ENCODE peak calls at places on chromosomes 16 and 17, in six cellular contexts. One of them, this sample, is unnamed. For H3K36me3 and H3K4me1, the result is how much of the 10 kb centered on the place peaks cover.

GRCh38 chr17:78651551-78651950 is 74.4 kb upstream of the DNAH17 start:
- DNase-seq in DND-41: no peak
- DNase-seq in thoracic aorta: no peak
- DNase-seq in heart right ventricle: no peak
- DNase-seq in heart left ventricle: no peak
- DNase-seq in tibial artery: no peak
- DNase-seq in this sample: no peak

GRCh38 chr17:83193336-83194188 is 114.2 kb downstream of the METRNL start:
- DNase-seq in DND-41: peak
- DNase-seq in thoracic aorta: no peak
- DNase-seq in heart right ventricle: peak
- DNase-seq in heart left ventricle: peak
- DNase-seq in tibial artery: peak
- DNase-seq in this sample: no peak

GRCh38 chr16:22386976-22387375 is 12.6 kb upstream of the CDR2 start:
- DNase-seq in DND-41: no peak
- DNase-seq in thoracic aorta: no peak
- DNase-seq in heart right ventricle: no peak
- DNase-seq in heart left ventricle: no peak
- DNase-seq in tibial artery: no peak
- DNase-seq in this sample: no peak

GRCh38 chr16:847681-848445 is 47.3 kb upstream of the GNG13 start:
- DNase-seq in DND-41: no peak
- DNase-seq in thoracic aorta: no peak
- DNase-seq in heart right ventricle: no peak
- DNase-seq in heart left ventricle: peak
- DNase-seq in tibial artery: no peak
- DNase-seq in this sample: no peak

GRCh38 chr16:75078886-75079285 is 37.7 kb downstream of the LDHD start:
- DNase-seq in DND-41: no peak
- DNase-seq in thoracic aorta: no peak
- DNase-seq in heart right ventricle: no peak
- DNase-seq in heart left ventricle: no peak
- DNase-seq in tibial artery: no peak
- DNase-seq in this sample: no peak

GRCh38 chr16:55142405-55142804 is 181.6 kb upstream of the IRX6 start:
- DNase-seq in DND-41: no peak
- DNase-seq in thoracic aorta: no peak
- DNase-seq in heart right ventricle: no peak
- DNase-seq in heart left ventricle: no peak
- DNase-seq in tibial artery: no peak
- DNase-seq in this sample: no peak

GRCh38 chr16:50610331-50611262 is 62.4 kb downstream of the NKD1 start:
- DNase-seq in DND-41: no peak
- DNase-seq in thoracic aorta: no peak
- DNase-seq in heart right ventricle: no peak
- DNase-seq in heart left ventricle: no peak
- DNase-seq in tibial artery: no peak
- DNase-seq in this sample: no peak

GRCh38 chr16:81905277-81905676 is 106.0 kb downstream of the SDR42E1 start:
- DNase-seq in DND-41: no peak
- DNase-seq in thoracic aorta: no peak
- DNase-seq in heart right ventricle: no peak
- DNase-seq in heart left ventricle: no peak
- DNase-seq in tibial artery: no peak
- DNase-seq in this sample: no peak

GRCh38 chr16:85888405-85889331 is 10.3 kb upstream of the IRF8 start:
- DNase-seq in DND-41: no peak
- DNase-seq in thoracic aorta: no peak
- DNase-seq in heart right ventricle: no peak
- DNase-seq in heart left ventricle: no peak
- DNase-seq in tibial artery: no peak
- DNase-seq in this sample: no peak

GRCh38 chr16:23223368-23223767 is 40.8 kb downstream of the SCNN1G start:
- DNase-seq in DND-41: no peak
- DNase-seq in thoracic aorta: no peak
- DNase-seq in heart right ventricle: no peak
- DNase-seq in heart left ventricle: no peak
- DNase-seq in tibial artery: no peak
- DNase-seq in this sample: no peak

GRCh38 chr16:29760567-29761279 is 14.9 kb upstream of the C16orf54 start:
- DNase-seq in DND-41: no peak
- DNase-seq in thoracic aorta: no peak
- DNase-seq in heart right ventricle: no peak
- DNase-seq in heart left ventricle: no peak
- DNase-seq in tibial artery: no peak
- DNase-seq in this sample: no peak

GRCh38 chr17:2253768-2254406 is 49.7 kb downstream of the SMG6 start:
- DNase-seq in DND-41: no peak
- DNase-seq in thoracic aorta: no peak
- DNase-seq in heart right ventricle: no peak
- DNase-seq in heart left ventricle: no peak
- DNase-seq in tibial artery: no peak
- DNase-seq in this sample: no peak

GRCh38 chr16:72372082-72372615 is 200.2 kb upstream of the PMFBP1 start:
- DNase-seq in DND-41: no peak
- DNase-seq in thoracic aorta: no peak
- DNase-seq in heart right ventricle: no peak
- DNase-seq in heart left ventricle: no peak
- DNase-seq in tibial artery: no peak
- DNase-seq in this sample: no peak

GRCh38 chr16:66512589-66513404 is 37.1 kb downstream of the TK2 start:
- DNase-seq in DND-41: no peak
- DNase-seq in thoracic aorta: no peak
- DNase-seq in heart right ventricle: no peak
- DNase-seq in heart left ventricle: no peak
- DNase-seq in tibial artery: peak
- DNase-seq in this sample: no peak

GRCh38 chr17:3029213-3029913 is 34.0 kb downstream of the OR1D5 start:
- DNase-seq in DND-41: no peak
- DNase-seq in thoracic aorta: no peak
- DNase-seq in heart right ventricle: peak
- DNase-seq in heart left ventricle: peak
- DNase-seq in tibial artery: peak
- DNase-seq in this sample: no peak

GRCh38 chr16:11799509-11800384 is 2.7 kb upstream of the ZC3H7A start:
- DNase-seq in DND-41: peak
- DNase-seq in thoracic aorta: no peak
- DNase-seq in heart right ventricle: no peak
- DNase-seq in heart left ventricle: no peak
- DNase-seq in tibial artery: peak
- DNase-seq in this sample: no peak

GRCh38 chr16:47780213-47780612 is 319.1 kb downstream of the PHKB start:
- DNase-seq in DND-41: no peak
- DNase-seq in thoracic aorta: no peak
- DNase-seq in heart right ventricle: no peak
- DNase-seq in heart left ventricle: no peak
- DNase-seq in tibial artery: no peak
- DNase-seq in this sample: no peak

GRCh38 chr17:56752263-56752662 is 81.5 kb downstream of the C17orf67 start:
- DNase-seq in DND-41: no peak
- DNase-seq in thoracic aorta: no peak
- DNase-seq in heart right ventricle: no peak
- DNase-seq in heart left ventricle: no peak
- DNase-seq in tibial artery: no peak
- DNase-seq in this sample: no peak

GRCh38 chr17:29007456-29008455 is 1.9 kb upstream of the SEZ6 start:
- DNase-seq in DND-41: no peak
- DNase-seq in thoracic aorta: no peak
- DNase-seq in heart right ventricle: no peak
- DNase-seq in heart left ventricle: no peak
- DNase-seq in tibial artery: no peak
- DNase-seq in this sample: no peak

GRCh38 chr17:81049372-81049911 is 14.5 kb downstream of the BAIAP2 start:
- DNase-seq in DND-41: no peak
- DNase-seq in thoracic aorta: no peak
- DNase-seq in heart right ventricle: no peak
- DNase-seq in heart left ventricle: no peak
- DNase-seq in tibial artery: no peak
- DNase-seq in this sample: no peak

GRCh38 chr17:37836593-37836992 is 87.6 kb upstream of the TBC1D3K start:
- DNase-seq in DND-41: no peak
- DNase-seq in thoracic aorta: no peak
- DNase-seq in heart right ventricle: no peak
- DNase-seq in heart left ventricle: no peak
- DNase-seq in tibial artery: no peak
- DNase-seq in this sample: no peak

GRCh38 chr17:63445571-63446217 is 412 bp downstream of the CYB561 start:
- DNase-seq in DND-41: no peak
- DNase-seq in thoracic aorta: no peak
- DNase-seq in heart right ventricle: no peak
- DNase-seq in heart left ventricle: no peak
- DNase-seq in tibial artery: no peak
- DNase-seq in this sample: peak

GRCh38 chr16:57260294-57260929 is 15.4 kb downstream of the ARL2BP start:
- DNase-seq in DND-41: peak
- DNase-seq in thoracic aorta: no peak
- DNase-seq in heart right ventricle: no peak
- DNase-seq in heart left ventricle: peak
- DNase-seq in tibial artery: peak
- DNase-seq in this sample: no peak

GRCh38 chr16:57256601-57257395 is 11.7 kb downstream of the ARL2BP start:
- DNase-seq in DND-41: no peak
- DNase-seq in thoracic aorta: no peak
- DNase-seq in heart right ventricle: no peak
- DNase-seq in heart left ventricle: peak
- DNase-seq in tibial artery: peak
- DNase-seq in this sample: no peak

GRCh38 chr16:57258226-57258909 is 13.3 kb downstream of the ARL2BP start:
- DNase-seq in DND-41: no peak
- DNase-seq in thoracic aorta: no peak
- DNase-seq in heart right ventricle: no peak
- DNase-seq in heart left ventricle: peak
- DNase-seq in tibial artery: peak
- DNase-seq in this sample: no peak

GRCh38 chr16:57257455-57258070 is 12.5 kb downstream of the ARL2BP start:
- DNase-seq in DND-41: no peak
- DNase-seq in thoracic aorta: no peak
- DNase-seq in heart right ventricle: no peak
- DNase-seq in heart left ventricle: peak
- DNase-seq in tibial artery: peak
- DNase-seq in this sample: no peak

GRCh38 chr16:57258910-57259475 is 13.9 kb downstream of the ARL2BP start:
- DNase-seq in DND-41: no peak
- DNase-seq in thoracic aorta: no peak
- DNase-seq in heart right ventricle: no peak
- DNase-seq in heart left ventricle: peak
- DNase-seq in tibial artery: peak
- DNase-seq in this sample: no peak
- H3K36me3 ChIP-seq in DND-41: under half
- H3K36me3 ChIP-seq in thoracic aorta: under half
- H3K36me3 ChIP-seq in heart right ventricle: under half
- H3K36me3 ChIP-seq in heart left ventricle: under half
- H3K36me3 ChIP-seq in tibial artery: under half
- H3K36me3 ChIP-seq in this sample: under half

GRCh38 chr16:27383511-27384243 is 18.3 kb upstream of the IL21R start:
- DNase-seq in DND-41: no peak
- DNase-seq in thoracic aorta: no peak
- DNase-seq in heart right ventricle: peak
- DNase-seq in heart left ventricle: peak
- DNase-seq in tibial artery: peak
- DNase-seq in this sample: no peak
- H3K27ac ChIP-seq in DND-41: no peak
- H3K27ac ChIP-seq in thoracic aorta: no peak
- H3K27ac ChIP-seq in heart right ventricle: no peak
- H3K27ac ChIP-seq in heart left ventricle: no peak
- H3K27ac ChIP-seq in tibial artery: no peak
- H3K27ac ChIP-seq in this sample: no peak

GRCh38 chr17:48441862-48442261 is 11.8 kb upstream of the SKAP1 start:
- DNase-seq in DND-41: no peak
- DNase-seq in thoracic aorta: no peak
- DNase-seq in heart right ventricle: no peak
- DNase-seq in heart left ventricle: no peak
- DNase-seq in tibial artery: no peak
- DNase-seq in this sample: no peak
- H3K4me1 ChIP-seq in DND-41: under half
- H3K4me1 ChIP-seq in thoracic aorta: under half
- H3K4me1 ChIP-seq in heart right ventricle: under half
- H3K4me1 ChIP-seq in heart left ventricle: under half
- H3K4me1 ChIP-seq in tibial artery: under half
- H3K4me1 ChIP-seq in this sample: half or more

GRCh38 chr17:48059125-48059668 is 11.0 kb downstream of the NFE2L1 start:
- DNase-seq in DND-41: no peak
- DNase-seq in thoracic aorta: no peak
- DNase-seq in heart right ventricle: no peak
- DNase-seq in heart left ventricle: no peak
- DNase-seq in tibial artery: no peak
- DNase-seq in this sample: no peak
- H3K36me3 ChIP-seq in DND-41: half or more
- H3K36me3 ChIP-seq in thoracic aorta: half or more
- H3K36me3 ChIP-seq in heart right ventricle: half or more
- H3K36me3 ChIP-seq in heart left ventricle: half or more
- H3K36me3 ChIP-seq in tibial artery: half or more
- H3K36me3 ChIP-seq in this sample: half or more